ENCODE peak calls at places on chromosomes 11 and 22, in seven cellular contexts. G, R, H, Y, Q, E and X are unnamed samples. For H3K4me1, the result is how much of the 10 kb centered on the place peaks cover.

GRCh38 chr11:46210133-46210636 is 67.3 kb upstream of the CREB3L1 start:
- DNase-seq in G (peak), R (no peak), H (no peak), Y (no peak), Q (no peak), E (no peak), X (no peak)

GRCh38 chr11:70734911-70735310 is 336.6 kb downstream of the CTTN start:
- DNase-seq in G (no peak), R (no peak), H (no peak), Y (no peak), Q (no peak), E (no peak), X (no peak)

GRCh38 chr11:104547996-104548661 is 350.1 kb downstream of the CASP12 start:
- DNase-seq in G (peak), R (no peak), H (no peak), Y (no peak), Q (no peak), E (no peak), X (no peak)

GRCh38 chr11:8596504-8597046 is 2.5 kb upstream of the STK33 start:
- DNase-seq in G (no peak), R (no peak), H (no peak), Y (no peak), Q (no peak), E (no peak), X (no peak)

GRCh38 chr11:76765863-76766350 is 17.2 kb upstream of the TSKU start:
- DNase-seq in G (no peak), R (no peak), H (no peak), Y (no peak), Q (no peak), E (no peak), X (no peak)

GRCh38 chr11:117189191-117189940 is 9.8 kb upstream of the TAGLN start:
- DNase-seq in G (no peak), R (no peak), H (no peak), Y (no peak), Q (no peak), E (peak), X (no peak)

GRCh38 chr11:66546966-66547661 is 411 bp downstream of the ACTN3 start:
- DNase-seq in G (no peak), R (no peak), H (no peak), Y (no peak), Q (no peak), E (no peak), X (no peak)

GRCh38 chr11:14300661-14301304 is 58.2 kb downstream of the RRAS2 start:
- DNase-seq in G (peak), R (no peak), H (no peak), Y (peak), Q (peak), E (no peak), X (peak)

GRCh38 chr11:90809581-90809980 is 586.7 kb upstream of the CHORDC1 start:
- DNase-seq in G (no peak), R (no peak), H (no peak), Y (no peak), Q (no peak), E (no peak), X (no peak)

GRCh38 chr11:77214557-77214956 is 86.5 kb downstream of the MYO7A start:
- DNase-seq in G (no peak), R (no peak), H (no peak), Y (no peak), Q (no peak), E (no peak), X (no peak)

GRCh38 chr22:39496131-39496838 is 5.8 kb upstream of the MIEF1 start:
- DNase-seq in G (peak), R (peak), H (peak), Y (peak), Q (peak), E (peak), X (peak)

GRCh38 chr22:36377022-36377631 is 10.6 kb downstream of the MYH9 start:
- DNase-seq in G (no peak), R (no peak), H (no peak), Y (peak), Q (no peak), E (no peak), X (peak)
- H3K4me1 ChIP-seq in G (under half), R (half or more), H (under half), Y (half or more), Q (half or more), E (half or more), X (half or more)

GRCh38 chr22:25176799-25177198 is 22.9 kb upstream of the CRYBB3 start:
- DNase-seq in G (no peak), R (no peak), H (no peak), Y (no peak), Q (no peak), E (no peak), X (no peak)

GRCh38 chr22:25174156-25174887 is 25.3 kb upstream of the CRYBB3 start:
- DNase-seq in G (no peak), R (no peak), H (no peak), Y (no peak), Q (no peak), E (no peak), X (no peak)

GRCh38 chr22:25177226-25177625 is 22.4 kb upstream of the CRYBB3 start:
- DNase-seq in G (no peak), R (no peak), H (no peak), Y (no peak), Q (no peak), E (no peak), X (no peak)

GRCh38 chr22:25176175-25176574 is 23.5 kb upstream of the CRYBB3 start:
- DNase-seq in G (no peak), R (no peak), H (no peak), Y (no peak), Q (no peak), E (no peak), X (no peak)

DNA sequence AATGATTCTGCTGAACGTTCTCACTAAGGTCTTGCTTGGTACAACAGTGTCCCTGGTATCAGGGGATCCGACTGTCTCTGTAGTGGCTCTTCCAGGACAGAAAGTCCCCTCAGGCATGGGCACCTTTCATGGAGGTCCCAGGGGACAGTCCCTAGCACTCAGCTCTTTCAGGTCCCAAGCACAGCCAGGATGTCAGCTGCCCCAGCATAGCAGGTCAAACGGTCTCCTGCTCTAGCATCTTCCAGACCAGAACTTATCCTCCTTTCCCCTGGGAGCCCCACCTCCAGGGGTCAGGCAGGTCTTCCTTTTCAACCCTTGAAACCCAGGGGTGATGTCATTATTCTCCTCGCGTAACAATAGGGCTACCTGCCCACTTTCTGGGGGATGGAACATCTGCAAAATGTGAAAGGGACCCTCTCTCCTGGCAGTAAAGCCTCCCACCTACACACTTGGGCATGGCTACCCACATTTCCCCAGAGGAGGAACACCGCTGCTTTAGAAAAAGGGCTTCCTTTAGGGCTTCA is 24.7 kb upstream of the CRYBB3 start:
- DNase-seq in G (no peak), R (no peak), H (no peak), Y (no peak), Q (no peak), E (no peak), X (no peak)
- H3K4me1 ChIP-seq in G (under half), R (under half), H (under half), Y (under half), Q (under half), E (under half), X (under half)

DNA sequence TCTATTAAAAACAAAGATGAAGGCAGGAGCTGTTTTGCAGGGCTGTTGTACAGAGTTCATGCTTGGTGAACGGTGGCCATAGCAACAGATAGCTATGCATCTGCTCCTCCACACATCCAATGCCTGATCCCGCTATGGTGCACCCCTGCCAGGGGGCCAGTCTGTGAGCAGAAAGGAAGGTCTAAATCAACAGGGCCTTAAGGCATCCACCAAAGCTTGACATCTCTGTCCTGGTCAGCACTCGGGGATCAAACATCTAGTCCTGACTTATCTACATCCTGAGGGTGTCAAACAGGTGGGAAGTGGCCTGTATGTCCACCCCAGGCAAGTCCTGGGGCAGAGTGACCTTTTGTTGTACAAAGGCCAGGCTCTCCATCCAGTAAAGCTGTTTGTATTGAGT is 36.3 kb downstream of the DKK3 start:
- DNase-seq in G (no peak), R (peak), H (no peak), Y (no peak), Q (no peak), E (no peak), X (no peak)
- H3K4me1 ChIP-seq in G (half or more), R (half or more), H (under half), Y (under half), Q (under half), E (under half), X (under half)

DNA sequence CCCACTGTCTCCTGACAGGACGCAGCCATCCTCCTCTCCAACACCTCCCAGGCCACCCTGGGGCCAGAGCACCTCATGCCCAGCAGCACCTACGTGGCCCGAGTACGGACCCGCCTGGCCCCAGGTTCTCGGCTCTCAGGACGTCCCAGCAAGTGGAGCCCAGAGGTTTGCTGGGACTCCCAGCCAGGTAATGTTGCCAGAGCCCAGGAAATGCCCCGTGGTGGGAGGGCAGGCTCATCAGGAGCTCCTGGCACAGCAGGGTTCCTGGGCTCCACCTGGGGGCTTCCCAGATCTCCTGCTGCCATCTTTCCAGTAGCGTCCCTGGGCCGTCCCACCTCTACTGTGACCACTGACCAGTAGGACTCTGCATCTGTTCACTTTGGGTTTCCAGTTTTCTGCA is 16.2 kb downstream of the CSF2RB start:
- DNase-seq in G (no peak), R (no peak), H (no peak), Y (no peak), Q (no peak), E (no peak), X (no peak)
- H3K4me1 ChIP-seq in G (under half), R (under half), H (under half), Y (under half), Q (under half), E (under half), X (under half)